ENCODE peak calls at places on chromosomes 7 and 10, in four cellular contexts. R is CD8-positive, alpha-beta T cell; P is astrocyte of the cerebellum; O is stomach. V is an unnamed sample.

GRCh38 chr7:137891016-137891655 is 44.4 kb upstream of the DGKI start:
- DNase-seq in R (no peak), P (no peak), O (no peak), V (no peak)

GRCh38 chr10:95560288-95561199 is 627 bp downstream of the SORBS1 start:
- DNase-seq in R (peak; percentile 60), P (peak; percentile 13), O (peak; percentile 56), V (peak; percentile 35)

GRCh38 chr10:70974920-70975319 is 86.6 kb upstream of the PCBD1 start:
- DNase-seq in R (no peak), P (no peak), O (no peak), V (no peak)

GRCh38 chr10:30788307-30788706 is 158.8 kb upstream of the LYZL2 start:
- DNase-seq in R (no peak), P (no peak), O (no peak), V (no peak)

GRCh38 chr10:5538446-5538845 is 13.7 kb downstream of the CALML3 start:
- DNase-seq in R (no peak), P (peak; percentile 49), O (peak; percentile 9), V (no peak)

GRCh38 chr7:73827568-73828106 is 3.2 kb upstream of the CLDN4 start:
- DNase-seq in R (no peak), P (no peak), O (peak; percentile 89), V (no peak)

GRCh38 chr7:31811650-31812461 is 124.8 kb downstream of the PPP1R17 start:
- DNase-seq in R (no peak), P (no peak), O (no peak), V (no peak)

GRCh38 chr7:127650842-127651555 is 995 bp upstream of the SND1 start:
- DNase-seq in R (no peak), P (no peak), O (no peak), V (no peak)

GRCh38 chr10:35641430-35642015 is 573 bp downstream of the FZD8 start:
- DNase-seq in R (no peak), P (no peak), O (peak; percentile 28), V (peak; percentile 42)

GRCh38 chr7:4209126-4209525 is 473.0 kb upstream of the FOXK1 start:
- DNase-seq in R (no peak), P (no peak), O (no peak), V (no peak)

GRCh38 chr10:119250641-119251314 is 43.4 kb downstream of the GRK5 start:
- DNase-seq in R (no peak), P (peak; percentile 66), O (no peak), V (no peak)

GRCh38 chr10:78691301-78692030 is 377.3 kb upstream of the ZMIZ1 start:
- DNase-seq in R (no peak), P (no peak), O (no peak), V (no peak)

GRCh38 chr10:75497997-75498797 is 66.8 kb downstream of the LRMDA start:
- DNase-seq in R (no peak), P (no peak), O (peak; percentile 29), V (no peak)

GRCh38 chr10:48940958-48941357 is 1.3 kb upstream of the LRRC18 start:
- DNase-seq in R (no peak), P (peak; percentile 35), O (no peak), V (no peak)

GRCh38 chr7:85065306-85065705 is 121.5 kb downstream of the SEMA3D start:
- DNase-seq in R (no peak), P (peak; percentile 51), O (no peak), V (no peak)

GRCh38 chr7:30799206-30799975 is 28.2 kb downstream of the MINDY4 start:
- DNase-seq in R (no peak), P (peak; percentile 41), O (no peak), V (no peak)

GRCh38 chr10:102549549-102549948 is 45.8 kb downstream of the SUFU start:
- DNase-seq in R (no peak), P (no peak), O (no peak), V (no peak)

GRCh38 chr7:95367606-95368005 is 28.6 kb downstream of the PON3 start:
- DNase-seq in R (no peak), P (no peak), O (no peak), V (no peak)

GRCh38 chr10:93600446-93600860 is 582 bp downstream of the RBP4 start:
- DNase-seq in R (no peak), P (no peak), O (no peak), V (no peak)

GRCh38 chr10:97024181-97025073 is 161.3 kb downstream of the SLIT1 start:
- DNase-seq in R (no peak), P (peak; percentile 34), O (no peak), V (no peak)

GRCh38 chr7:107725138-107725740 is 18.7 kb upstream of the CBLL1 start:
- DNase-seq in R (peak; percentile 33), P (peak; percentile 58), O (peak; percentile 53), V (no peak)

GRCh38 chr7:95180-95862 is 97.0 kb upstream of the FAM20C start:
- DNase-seq in R (no peak), P (peak; percentile 43), O (no peak), V (no peak)

GRCh38 chr10:59536576-59537014 is 173.1 kb downstream of the SLC16A9 start:
- DNase-seq in R (no peak), P (no peak), O (no peak), V (no peak)

GRCh38 chr7:77532247-77532646 is 4.8 kb upstream of the PTPN12 start:
- DNase-seq in R (no peak), P (no peak), O (no peak), V (no peak)

GRCh38 chr10:71840177-71840711 is 10.8 kb downstream of the PSAP start:
- DNase-seq in R (no peak), P (peak; percentile 83), O (peak; percentile 80), V (no peak)

GRCh38 chr7:93146036-93146435 is 2.1 kb downstream of the SAMD9L start:
- DNase-seq in R (no peak), P (no peak), O (no peak), V (no peak)

GRCh38 chr10:16519908-16520861 is 1.5 kb downstream of the C1QL3 start:
- DNase-seq in R (no peak), P (no peak), O (no peak), V (no peak)

GRCh38 chr7:106770191-106770590 is 94.9 kb upstream of the PIK3CG start:
- DNase-seq in R (no peak), P (peak; percentile 73), O (no peak), V (no peak)

GRCh38 chr10:132914732-132915131 is 27.6 kb downstream of the CFAP46 start:
- DNase-seq in R (no peak), P (no peak), O (no peak), V (no peak)

GRCh38 chr10:98620503-98620902 is 173.8 kb upstream of the HPS1 start:
- DNase-seq in R (no peak), P (no peak), O (no peak), V (no peak)

GRCh38 chr7:47037607-47038006 is 544.3 kb downstream of the TNS3 start:
- DNase-seq in R (no peak), P (no peak), O (no peak), V (no peak)

GRCh38 chr10:110057461-110057860 is 49.7 kb downstream of the ADD3 start:
- DNase-seq in R (no peak), P (no peak), O (no peak), V (no peak)

GRCh38 chr7:69723663-69724062 is 125.4 kb downstream of the AUTS2 start:
- DNase-seq in R (no peak), P (no peak), O (no peak), V (no peak)

GRCh38 chr10:22345301-22346086 is at the start of gene SPAG6:
- DNase-seq in R (peak; percentile 35), P (no peak), O (peak; percentile 52), V (peak; percentile 50)

GRCh38 chr7:26547156-26547555 is 255.5 kb downstream of the SNX10 start:
- DNase-seq in R (no peak), P (no peak), O (no peak), V (no peak)

GRCh38 chr7:135925205-135925604 is 52.0 kb downstream of the MTPN start:
- DNase-seq in R (no peak), P (no peak), O (no peak), V (no peak)

GRCh38 chr7:38169862-38170261 is 8.2 kb upstream of the STARD3NL start:
- DNase-seq in R (no peak), P (peak; percentile 98), O (no peak), V (no peak)

GRCh38 chr10:125256026-125256425 is 95.7 kb upstream of the CTBP2 start:
- DNase-seq in R (no peak), P (no peak), O (no peak), V (no peak)

GRCh38 chr10:125257521-125258105 is 97.2 kb upstream of the CTBP2 start:
- DNase-seq in R (no peak), P (no peak), O (no peak), V (no peak)

GRCh38 chr10:125260260-125260659 is 99.9 kb upstream of the CTBP2 start:
- DNase-seq in R (no peak), P (no peak), O (no peak), V (no peak)

GRCh38 chr10:125259651-125260050 is 99.3 kb upstream of the CTBP2 start:
- DNase-seq in R (no peak), P (no peak), O (no peak), V (no peak)

DNA sequence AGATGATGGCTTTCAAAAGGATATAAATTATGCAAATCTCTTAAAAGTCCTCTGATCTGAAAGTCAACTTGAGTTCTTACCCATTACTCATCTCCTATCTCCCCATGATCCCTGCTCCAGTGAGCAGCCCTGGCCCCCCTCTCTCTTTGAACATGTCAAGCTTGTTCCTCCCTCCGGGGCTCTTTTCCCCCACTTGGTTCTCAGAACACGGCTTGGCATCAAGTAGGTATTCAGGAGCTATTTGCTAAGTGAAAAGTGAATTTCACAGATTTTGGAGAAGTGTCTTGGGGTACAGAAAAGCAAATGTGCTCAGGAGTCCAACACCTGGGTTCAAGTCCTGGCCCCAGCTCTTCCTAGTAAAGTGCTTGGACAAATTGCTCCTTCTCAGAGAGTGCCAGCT is 98.3 kb upstream of the CTBP2 start:
- DNase-seq in R (no peak), P (no peak), O (no peak), V (no peak)
- TF ChIP-seq CTCF in R (no peak), P (no peak), O (no peak), V (no peak)

GRCh38 chr7:123966936-123967335 is 41.9 kb downstream of the SPAM1 start:
- DNase-seq in R (no peak), P (no peak), O (no peak), V (no peak)
- TF ChIP-seq CTCF in R (no peak), P (peak; percentile 33), O (no peak), V (no peak)

GRCh38 chr7:133886797-133887196 is 240.3 kb upstream of the LRGUK start:
- DNase-seq in R (no peak), P (no peak), O (no peak), V (no peak)
- TF ChIP-seq CTCF in R (no peak), P (no peak), O (no peak), V (no peak)

DNA sequence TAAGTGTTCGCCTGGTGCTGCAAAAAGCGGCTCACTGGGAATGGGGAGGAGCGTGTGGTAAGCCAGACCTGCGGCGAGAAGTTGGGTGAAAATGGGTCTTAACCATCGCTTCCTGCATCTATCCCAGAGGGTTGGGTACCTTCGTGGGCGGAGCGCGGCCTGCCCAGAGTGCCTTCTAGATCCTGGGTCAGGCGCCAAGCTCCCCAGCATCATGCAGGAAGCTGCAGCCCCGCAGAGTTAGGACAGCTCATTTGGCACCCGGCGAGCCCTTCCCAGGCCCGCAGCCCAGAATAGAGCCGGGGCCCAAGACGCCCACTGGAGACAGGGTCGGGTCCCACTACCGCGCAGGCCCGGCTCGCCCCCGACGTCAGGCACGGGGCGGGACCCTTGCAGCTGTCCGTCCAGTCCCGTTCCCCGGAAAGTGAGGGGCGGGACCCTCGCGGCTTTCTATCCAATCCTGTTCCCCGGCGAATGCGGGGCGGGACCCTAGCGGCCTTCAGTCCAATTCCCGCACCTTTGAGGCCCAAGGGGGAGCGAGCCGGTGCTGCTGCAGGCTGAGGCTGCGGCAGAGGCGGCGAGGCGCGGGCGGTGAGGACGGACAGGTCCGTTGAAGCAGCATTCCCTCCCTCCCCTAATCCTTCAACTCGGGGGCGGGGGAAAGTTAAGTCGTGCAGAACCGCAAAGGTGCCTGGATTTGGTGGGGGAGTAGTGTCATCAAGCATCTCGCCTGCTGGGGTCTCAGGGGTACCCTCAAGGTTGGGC is at the start of gene CROT:
- DNase-seq in R (peak; percentile 92), P (peak; percentile 75), O (peak; percentile 95), V (peak; percentile 95)
- TF ChIP-seq CTCF in R (no peak), P (no peak), O (no peak), V (no peak)